ENCODE peak calls at places on chromosomes 5 and 9, in nine cellular contexts. One of them, this sample, is unnamed.

GRCh38 chr5:147658293-147658932 is 124.1 kb downstream of the JAKMIP2 start:
- DNase-seq in GM23248: no peak
- DNase-seq in cardiac muscle cell: peak; percentile 11
- DNase-seq in lower lobe of right lung: no peak
- DNase-seq in OCI-LY7: no peak
- DNase-seq in left lung: no peak
- DNase-seq in esophagus squamous epithelium: no peak
- DNase-seq in foreskin keratinocyte: no peak
- DNase-seq in thoracic aorta: no peak
- DNase-seq in this sample: no peak

GRCh38 chr9:124779368-124780059 is 2.6 kb downstream of the OLFML2A start:
- DNase-seq in GM23248: peak; percentile 80
- DNase-seq in cardiac muscle cell: peak; percentile 18
- DNase-seq in lower lobe of right lung: no peak
- DNase-seq in OCI-LY7: no peak
- DNase-seq in left lung: no peak
- DNase-seq in esophagus squamous epithelium: no peak
- DNase-seq in foreskin keratinocyte: peak; percentile 87
- DNase-seq in thoracic aorta: no peak
- DNase-seq in this sample: peak; percentile 37

GRCh38 chr5:116640236-116640635 is 65.6 kb upstream of the SEMA6A start:
- DNase-seq in GM23248: no peak
- DNase-seq in cardiac muscle cell: no peak
- DNase-seq in lower lobe of right lung: no peak
- DNase-seq in OCI-LY7: no peak
- DNase-seq in left lung: no peak
- DNase-seq in esophagus squamous epithelium: no peak
- DNase-seq in foreskin keratinocyte: no peak
- DNase-seq in thoracic aorta: no peak
- DNase-seq in this sample: no peak

GRCh38 chr9:128124873-128125574 is 2.5 kb downstream of the PTGES2 start:
- DNase-seq in GM23248: peak; percentile 69
- DNase-seq in cardiac muscle cell: peak; percentile 59
- DNase-seq in lower lobe of right lung: peak; percentile 76
- DNase-seq in OCI-LY7: peak; percentile 64
- DNase-seq in left lung: peak; percentile 89
- DNase-seq in esophagus squamous epithelium: no peak
- DNase-seq in foreskin keratinocyte: no peak
- DNase-seq in thoracic aorta: no peak
- DNase-seq in this sample: peak; percentile 74

GRCh38 chr9:129382281-129383004 is 204.4 kb upstream of the IER5L start:
- DNase-seq in GM23248: no peak
- DNase-seq in cardiac muscle cell: peak; percentile 39
- DNase-seq in lower lobe of right lung: no peak
- DNase-seq in OCI-LY7: no peak
- DNase-seq in left lung: peak; percentile 35
- DNase-seq in esophagus squamous epithelium: no peak
- DNase-seq in foreskin keratinocyte: peak; percentile 18
- DNase-seq in thoracic aorta: no peak
- DNase-seq in this sample: no peak

GRCh38 chr5:157506066-157506590 is 46.1 kb downstream of the NIPAL4 start:
- DNase-seq in GM23248: no peak
- DNase-seq in cardiac muscle cell: no peak
- DNase-seq in lower lobe of right lung: no peak
- DNase-seq in OCI-LY7: no peak
- DNase-seq in left lung: no peak
- DNase-seq in esophagus squamous epithelium: no peak
- DNase-seq in foreskin keratinocyte: no peak
- DNase-seq in thoracic aorta: no peak
- DNase-seq in this sample: no peak

GRCh38 chr5:58199087-58199486 is 260.8 kb downstream of the PLK2 start:
- DNase-seq in GM23248: no peak
- DNase-seq in cardiac muscle cell: no peak
- DNase-seq in lower lobe of right lung: no peak
- DNase-seq in OCI-LY7: no peak
- DNase-seq in left lung: no peak
- DNase-seq in esophagus squamous epithelium: no peak
- DNase-seq in foreskin keratinocyte: no peak
- DNase-seq in thoracic aorta: no peak
- DNase-seq in this sample: no peak

GRCh38 chr5:83227611-83228010 is 150.3 kb downstream of the XRCC4 start:
- DNase-seq in GM23248: peak; percentile 7
- DNase-seq in cardiac muscle cell: no peak
- DNase-seq in lower lobe of right lung: no peak
- DNase-seq in OCI-LY7: no peak
- DNase-seq in left lung: no peak
- DNase-seq in esophagus squamous epithelium: no peak
- DNase-seq in foreskin keratinocyte: peak; percentile 45
- DNase-seq in thoracic aorta: no peak
- DNase-seq in this sample: no peak

GRCh38 chr5:177494356-177495195 is 2.8 kb downstream of the PDLIM7 start:
- DNase-seq in GM23248: peak; percentile 94
- DNase-seq in cardiac muscle cell: peak; percentile 62
- DNase-seq in lower lobe of right lung: peak; percentile 75
- DNase-seq in OCI-LY7: peak; percentile 57
- DNase-seq in left lung: peak; percentile 88
- DNase-seq in esophagus squamous epithelium: no peak
- DNase-seq in foreskin keratinocyte: peak; percentile 63
- DNase-seq in thoracic aorta: peak; percentile 83
- DNase-seq in this sample: peak; percentile 69

GRCh38 chr9:134378901-134379338 is 52.7 kb downstream of the RXRA start:
- DNase-seq in GM23248: peak; percentile 71
- DNase-seq in cardiac muscle cell: no peak
- DNase-seq in lower lobe of right lung: peak; percentile 70
- DNase-seq in OCI-LY7: no peak
- DNase-seq in left lung: no peak
- DNase-seq in esophagus squamous epithelium: no peak
- DNase-seq in foreskin keratinocyte: no peak
- DNase-seq in thoracic aorta: no peak
- DNase-seq in this sample: peak; percentile 82

GRCh38 chr9:127975376-127976315 is 5.1 kb downstream of the EEIG1 start:
- DNase-seq in GM23248: peak; percentile 57
- DNase-seq in cardiac muscle cell: no peak
- DNase-seq in lower lobe of right lung: no peak
- DNase-seq in OCI-LY7: no peak
- DNase-seq in left lung: no peak
- DNase-seq in esophagus squamous epithelium: no peak
- DNase-seq in foreskin keratinocyte: no peak
- DNase-seq in thoracic aorta: no peak
- DNase-seq in this sample: no peak

GRCh38 chr5:493251-493701 is 31.0 kb downstream of the SLC9A3 start:
- DNase-seq in GM23248: peak; percentile 60
- DNase-seq in cardiac muscle cell: no peak
- DNase-seq in lower lobe of right lung: no peak
- DNase-seq in OCI-LY7: no peak
- DNase-seq in left lung: no peak
- DNase-seq in esophagus squamous epithelium: no peak
- DNase-seq in foreskin keratinocyte: no peak
- DNase-seq in thoracic aorta: no peak
- DNase-seq in this sample: no peak

GRCh38 chr9:133708770-133709611 is 29.2 kb downstream of the SARDH start:
- DNase-seq in GM23248: no peak
- DNase-seq in cardiac muscle cell: peak; percentile 39
- DNase-seq in lower lobe of right lung: no peak
- DNase-seq in OCI-LY7: peak; percentile 86
- DNase-seq in left lung: peak; percentile 72
- DNase-seq in esophagus squamous epithelium: no peak
- DNase-seq in foreskin keratinocyte: no peak
- DNase-seq in thoracic aorta: no peak
- DNase-seq in this sample: no peak

DNA sequence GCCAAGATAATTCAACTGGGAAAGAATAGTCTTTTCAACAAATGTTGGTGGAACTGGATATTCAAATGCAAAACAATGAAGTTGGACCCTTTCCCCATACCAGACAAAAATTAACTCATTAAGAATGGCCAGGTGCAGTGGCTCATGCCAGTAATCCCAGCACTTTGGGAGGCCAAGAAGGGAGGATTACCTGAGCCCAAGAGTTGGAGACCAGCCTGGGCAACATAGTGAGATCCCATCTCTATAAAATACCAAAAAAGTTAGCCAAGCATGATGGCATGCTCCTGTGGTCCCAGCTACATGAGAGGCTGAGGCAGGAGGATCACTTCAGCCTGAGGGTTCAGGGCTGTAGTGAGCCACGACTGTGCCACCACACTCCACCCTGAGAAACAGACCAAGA is 24.2 kb downstream of the SERINC5 start:
- DNase-seq in GM23248: no peak
- DNase-seq in cardiac muscle cell: no peak
- DNase-seq in lower lobe of right lung: no peak
- DNase-seq in OCI-LY7: no peak
- DNase-seq in left lung: no peak
- DNase-seq in esophagus squamous epithelium: no peak
- DNase-seq in foreskin keratinocyte: no peak
- DNase-seq in thoracic aorta: no peak
- DNase-seq in this sample: no peak
- H3K4me1 ChIP-seq in GM23248: peaks cover 9% of the 10 kb centered on the region
- H3K4me1 ChIP-seq in cardiac muscle cell: no peaks in the 10 kb centered on the region
- H3K4me1 ChIP-seq in lower lobe of right lung: peaks cover 6% of the 10 kb centered on the region
- H3K4me1 ChIP-seq in OCI-LY7: peaks cover 60% of the 10 kb centered on the region
- H3K4me1 ChIP-seq in left lung: peaks cover 5% of the 10 kb centered on the region
- H3K4me1 ChIP-seq in esophagus squamous epithelium: no peaks in the 10 kb centered on the region
- H3K4me1 ChIP-seq in foreskin keratinocyte: no peaks in the 10 kb centered on the region
- H3K4me1 ChIP-seq in thoracic aorta: no peaks in the 10 kb centered on the region
- H3K4me1 ChIP-seq in this sample: no peaks in the 10 kb centered on the region

DNA sequence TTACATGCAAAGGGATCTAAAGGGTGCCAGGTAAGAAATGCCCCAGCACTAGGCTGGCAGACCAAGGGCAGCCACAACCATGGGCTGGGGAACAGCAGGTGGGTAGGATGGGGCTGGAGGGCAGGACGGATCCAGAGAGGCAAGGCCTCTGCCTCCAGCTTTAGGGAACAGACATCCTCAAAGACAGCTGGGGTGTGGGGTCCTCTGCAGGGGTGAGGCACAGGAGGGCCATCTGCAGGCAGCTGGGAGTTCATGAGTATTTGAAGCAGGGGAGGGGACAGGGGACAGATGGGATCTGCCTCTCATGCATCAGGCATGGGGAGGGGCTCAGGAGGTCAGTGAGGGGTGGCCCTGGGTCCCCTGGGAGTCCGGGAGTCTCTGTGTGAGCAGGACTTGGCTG is 3.9 kb downstream of the SUSD3 start:
- DNase-seq in GM23248: no peak
- DNase-seq in cardiac muscle cell: no peak
- DNase-seq in lower lobe of right lung: peak; percentile 20
- DNase-seq in OCI-LY7: peak; percentile 87
- DNase-seq in left lung: peak; percentile 23
- DNase-seq in esophagus squamous epithelium: no peak
- DNase-seq in foreskin keratinocyte: no peak
- DNase-seq in thoracic aorta: no peak
- DNase-seq in this sample: no peak
- H3K4me1 ChIP-seq in GM23248: peaks cover 8% of the 10 kb centered on the region
- H3K4me1 ChIP-seq in cardiac muscle cell: no peaks in the 10 kb centered on the region
- H3K4me1 ChIP-seq in lower lobe of right lung: peaks cover 48% of the 10 kb centered on the region
- H3K4me1 ChIP-seq in OCI-LY7: peaks cover 72% of the 10 kb centered on the region
- H3K4me1 ChIP-seq in left lung: peaks cover 6% of the 10 kb centered on the region
- H3K4me1 ChIP-seq in esophagus squamous epithelium: peaks cover 13% of the 10 kb centered on the region
- H3K4me1 ChIP-seq in foreskin keratinocyte: no peaks in the 10 kb centered on the region
- H3K4me1 ChIP-seq in thoracic aorta: peaks cover 32% of the 10 kb centered on the region
- H3K4me1 ChIP-seq in this sample: no peaks in the 10 kb centered on the region

DNA sequence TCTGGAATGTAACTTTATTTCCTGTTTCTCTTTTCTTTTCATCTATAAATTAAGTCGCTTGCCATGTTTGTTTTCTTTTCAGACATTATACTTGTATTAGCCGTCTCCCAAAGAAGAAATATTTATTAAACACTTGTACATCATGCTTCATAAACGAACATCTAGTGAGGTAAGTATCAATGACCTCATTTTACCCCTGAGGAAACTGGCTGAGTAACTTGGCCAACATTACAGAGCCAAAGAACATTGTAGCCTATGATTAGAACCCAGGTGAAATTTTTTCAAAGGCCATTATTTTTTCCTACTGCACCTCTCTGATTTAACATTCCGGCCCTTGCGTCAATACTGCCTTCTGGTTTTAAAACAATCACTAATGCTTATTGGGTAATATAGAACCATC is 4.2 kb downstream of the FREM1 start:
- DNase-seq in GM23248: no peak
- DNase-seq in cardiac muscle cell: no peak
- DNase-seq in lower lobe of right lung: no peak
- DNase-seq in OCI-LY7: no peak
- DNase-seq in left lung: no peak
- DNase-seq in esophagus squamous epithelium: no peak
- DNase-seq in foreskin keratinocyte: no peak
- DNase-seq in thoracic aorta: no peak
- DNase-seq in this sample: no peak
- H3K4me1 ChIP-seq in GM23248: peaks cover 16% of the 10 kb centered on the region
- H3K4me1 ChIP-seq in cardiac muscle cell: peaks cover 53% of the 10 kb centered on the region
- H3K4me1 ChIP-seq in lower lobe of right lung: no peaks in the 10 kb centered on the region
- H3K4me1 ChIP-seq in OCI-LY7: no peaks in the 10 kb centered on the region
- H3K4me1 ChIP-seq in left lung: no peaks in the 10 kb centered on the region
- H3K4me1 ChIP-seq in esophagus squamous epithelium: no peaks in the 10 kb centered on the region
- H3K4me1 ChIP-seq in foreskin keratinocyte: no peaks in the 10 kb centered on the region
- H3K4me1 ChIP-seq in thoracic aorta: peaks cover 17% of the 10 kb centered on the region
- H3K4me1 ChIP-seq in this sample: no peaks in the 10 kb centered on the region

GRCh38 chr9:111902396-111903147 is 6.0 kb downstream of the UGCG start:
- DNase-seq in GM23248: peak; percentile 55
- DNase-seq in cardiac muscle cell: no peak
- DNase-seq in lower lobe of right lung: no peak
- DNase-seq in OCI-LY7: no peak
- DNase-seq in left lung: no peak
- DNase-seq in esophagus squamous epithelium: no peak
- DNase-seq in foreskin keratinocyte: no peak
- DNase-seq in thoracic aorta: no peak
- DNase-seq in this sample: no peak

GRCh38 chr9:111900081-111900805 is 3.6 kb downstream of the UGCG start:
- DNase-seq in GM23248: peak; percentile 25
- DNase-seq in cardiac muscle cell: no peak
- DNase-seq in lower lobe of right lung: no peak
- DNase-seq in OCI-LY7: no peak
- DNase-seq in left lung: no peak
- DNase-seq in esophagus squamous epithelium: no peak
- DNase-seq in foreskin keratinocyte: no peak
- DNase-seq in thoracic aorta: no peak
- DNase-seq in this sample: no peak

GRCh38 chr9:111904889-111905288 is 8.3 kb downstream of the UGCG start:
- DNase-seq in GM23248: no peak
- DNase-seq in cardiac muscle cell: no peak
- DNase-seq in lower lobe of right lung: no peak
- DNase-seq in OCI-LY7: no peak
- DNase-seq in left lung: no peak
- DNase-seq in esophagus squamous epithelium: no peak
- DNase-seq in foreskin keratinocyte: no peak
- DNase-seq in thoracic aorta: no peak
- DNase-seq in this sample: no peak

GRCh38 chr9:111900934-111901612 is 4.5 kb downstream of the UGCG start:
- DNase-seq in GM23248: no peak
- DNase-seq in cardiac muscle cell: no peak
- DNase-seq in lower lobe of right lung: no peak
- DNase-seq in OCI-LY7: no peak
- DNase-seq in left lung: no peak
- DNase-seq in esophagus squamous epithelium: no peak
- DNase-seq in foreskin keratinocyte: no peak
- DNase-seq in thoracic aorta: no peak
- DNase-seq in this sample: no peak

DNA sequence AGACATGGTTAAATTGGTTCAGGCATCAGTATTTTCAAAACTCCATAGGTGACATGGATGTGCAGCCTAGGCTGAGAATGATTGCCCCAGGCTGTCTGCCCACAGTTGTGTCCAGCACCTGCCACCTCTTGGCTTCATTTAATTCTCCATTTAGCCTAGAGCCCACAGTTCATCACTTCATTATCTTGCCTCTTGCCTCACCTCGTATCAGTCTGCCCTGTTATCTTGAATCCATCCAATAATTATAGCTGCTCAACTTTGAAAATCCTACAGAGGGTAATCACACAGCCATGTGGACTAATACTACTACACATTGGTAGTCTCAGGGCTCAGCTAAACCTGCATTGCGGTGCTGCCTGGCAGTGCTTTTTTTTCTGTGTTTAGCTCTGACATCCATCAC is 7.4 kb downstream of the UGCG start:
- DNase-seq in GM23248: no peak
- DNase-seq in cardiac muscle cell: no peak
- DNase-seq in lower lobe of right lung: no peak
- DNase-seq in OCI-LY7: no peak
- DNase-seq in left lung: no peak
- DNase-seq in esophagus squamous epithelium: no peak
- DNase-seq in foreskin keratinocyte: no peak
- DNase-seq in thoracic aorta: no peak
- DNase-seq in this sample: no peak
- H3K4me1 ChIP-seq in GM23248: peaks cover 51% of the 10 kb centered on the region
- H3K4me1 ChIP-seq in cardiac muscle cell: peaks cover 9% of the 10 kb centered on the region
- H3K4me1 ChIP-seq in lower lobe of right lung: peaks cover 64% of the 10 kb centered on the region
- H3K4me1 ChIP-seq in OCI-LY7: peaks cover 20% of the 10 kb centered on the region
- H3K4me1 ChIP-seq in left lung: peaks cover 39% of the 10 kb centered on the region
- H3K4me1 ChIP-seq in esophagus squamous epithelium: peaks cover 21% of the 10 kb centered on the region
- H3K4me1 ChIP-seq in foreskin keratinocyte: peaks cover 24% of the 10 kb centered on the region
- H3K4me1 ChIP-seq in thoracic aorta: peaks cover 40% of the 10 kb centered on the region
- H3K4me1 ChIP-seq in this sample: peaks cover 39% of the 10 kb centered on the region

This sample was measured in psoas muscle.